ENCODE peak calls at places on chromosomes 16 and 17, in seven cellular contexts. One of them, this sample, is unnamed.

GRCh38 chr16:70770968-70771552 is 29.9 kb downstream of the VAC14 start:
- DNase-seq in astrocyte of the cerebellum: no peak
- DNase-seq in mesothelial cell of epicardium: peak
- DNase-seq in foreskin fibroblast: peak
- DNase-seq in RWPE1: peak
- DNase-seq in lower lobe of right lung: no peak
- DNase-seq in mucosa of descending colon: no peak
- DNase-seq in this sample: no peak

GRCh38 chr17:12362853-12363252 is 302.8 kb upstream of the MYOCD start:
- DNase-seq in astrocyte of the cerebellum: no peak
- DNase-seq in mesothelial cell of epicardium: no peak
- DNase-seq in foreskin fibroblast: no peak
- DNase-seq in RWPE1: no peak
- DNase-seq in lower lobe of right lung: no peak
- DNase-seq in mucosa of descending colon: no peak
- DNase-seq in this sample: no peak

GRCh38 chr17:879546-879945 is 97.4 kb downstream of the MRM3 start:
- DNase-seq in astrocyte of the cerebellum: peak
- DNase-seq in mesothelial cell of epicardium: peak
- DNase-seq in foreskin fibroblast: peak
- DNase-seq in RWPE1: peak
- DNase-seq in lower lobe of right lung: peak
- DNase-seq in mucosa of descending colon: peak
- DNase-seq in this sample: no peak

GRCh38 chr16:77273815-77274214 is 74.6 kb downstream of the SYCE1L start:
- DNase-seq in astrocyte of the cerebellum: peak
- DNase-seq in mesothelial cell of epicardium: no peak
- DNase-seq in foreskin fibroblast: no peak
- DNase-seq in RWPE1: no peak
- DNase-seq in lower lobe of right lung: no peak
- DNase-seq in mucosa of descending colon: no peak
- DNase-seq in this sample: no peak

GRCh38 chr17:13638855-13639458 is 37.2 kb upstream of the HS3ST3A1 start:
- DNase-seq in astrocyte of the cerebellum: peak
- DNase-seq in mesothelial cell of epicardium: no peak
- DNase-seq in foreskin fibroblast: peak
- DNase-seq in RWPE1: no peak
- DNase-seq in lower lobe of right lung: no peak
- DNase-seq in mucosa of descending colon: no peak
- DNase-seq in this sample: no peak

GRCh38 chr17:44197980-44198720 is 1.5 kb downstream of the ATXN7L3 start:
- DNase-seq in astrocyte of the cerebellum: no peak
- DNase-seq in mesothelial cell of epicardium: no peak
- DNase-seq in foreskin fibroblast: peak
- DNase-seq in RWPE1: peak
- DNase-seq in lower lobe of right lung: no peak
- DNase-seq in mucosa of descending colon: peak
- DNase-seq in this sample: no peak

GRCh38 chr16:49027420-49027819 is 254.2 kb downstream of the CBLN1 start:
- DNase-seq in astrocyte of the cerebellum: no peak
- DNase-seq in mesothelial cell of epicardium: no peak
- DNase-seq in foreskin fibroblast: no peak
- DNase-seq in RWPE1: no peak
- DNase-seq in lower lobe of right lung: no peak
- DNase-seq in mucosa of descending colon: no peak
- DNase-seq in this sample: no peak

GRCh38 chr17:64240261-64240740 is 22.8 kb downstream of the TEX2 start:
- DNase-seq in astrocyte of the cerebellum: no peak
- DNase-seq in mesothelial cell of epicardium: no peak
- DNase-seq in foreskin fibroblast: no peak
- DNase-seq in RWPE1: no peak
- DNase-seq in lower lobe of right lung: no peak
- DNase-seq in mucosa of descending colon: no peak
- DNase-seq in this sample: peak

GRCh38 chr16:21599994-21600773 is 807 bp downstream of the METTL9 start:
- DNase-seq in astrocyte of the cerebellum: no peak
- DNase-seq in mesothelial cell of epicardium: no peak
- DNase-seq in foreskin fibroblast: peak
- DNase-seq in RWPE1: peak
- DNase-seq in lower lobe of right lung: peak
- DNase-seq in mucosa of descending colon: no peak
- DNase-seq in this sample: no peak

GRCh38 chr17:76791053-76791980 is 53.4 kb downstream of the MFSD11 start:
- DNase-seq in astrocyte of the cerebellum: peak
- DNase-seq in mesothelial cell of epicardium: no peak
- DNase-seq in foreskin fibroblast: peak
- DNase-seq in RWPE1: peak
- DNase-seq in lower lobe of right lung: no peak
- DNase-seq in mucosa of descending colon: peak
- DNase-seq in this sample: no peak

GRCh38 chr17:47232465-47232864 is 21.2 kb upstream of the ITGB3 start:
- DNase-seq in astrocyte of the cerebellum: no peak
- DNase-seq in mesothelial cell of epicardium: no peak
- DNase-seq in foreskin fibroblast: no peak
- DNase-seq in RWPE1: no peak
- DNase-seq in lower lobe of right lung: no peak
- DNase-seq in mucosa of descending colon: no peak
- DNase-seq in this sample: no peak

GRCh38 chr17:53627511-53627910 is 195.2 kb upstream of the KIF2B start:
- DNase-seq in astrocyte of the cerebellum: no peak
- DNase-seq in mesothelial cell of epicardium: no peak
- DNase-seq in foreskin fibroblast: peak
- DNase-seq in RWPE1: peak
- DNase-seq in lower lobe of right lung: no peak
- DNase-seq in mucosa of descending colon: no peak
- DNase-seq in this sample: no peak

GRCh38 chr16:81937305-81938038 is 73.8 kb downstream of the SDR42E1 start:
- DNase-seq in astrocyte of the cerebellum: no peak
- DNase-seq in mesothelial cell of epicardium: no peak
- DNase-seq in foreskin fibroblast: peak
- DNase-seq in RWPE1: no peak
- DNase-seq in lower lobe of right lung: no peak
- DNase-seq in mucosa of descending colon: no peak
- DNase-seq in this sample: no peak

GRCh38 chr17:36602924-36603384 is 1.6 kb downstream of the MRM1 start:
- DNase-seq in astrocyte of the cerebellum: peak
- DNase-seq in mesothelial cell of epicardium: no peak
- DNase-seq in foreskin fibroblast: peak
- DNase-seq in RWPE1: peak
- DNase-seq in lower lobe of right lung: peak
- DNase-seq in mucosa of descending colon: no peak
- DNase-seq in this sample: peak

GRCh38 chr16:27311897-27312303 is 1.9 kb upstream of the IL4R start:
- DNase-seq in astrocyte of the cerebellum: no peak
- DNase-seq in mesothelial cell of epicardium: no peak
- DNase-seq in foreskin fibroblast: no peak
- DNase-seq in RWPE1: no peak
- DNase-seq in lower lobe of right lung: no peak
- DNase-seq in mucosa of descending colon: no peak
- DNase-seq in this sample: no peak

GRCh38 chr17:76614912-76615617 is 28.5 kb downstream of the ST6GALNAC1 start:
- DNase-seq in astrocyte of the cerebellum: no peak
- DNase-seq in mesothelial cell of epicardium: no peak
- DNase-seq in foreskin fibroblast: no peak
- DNase-seq in RWPE1: no peak
- DNase-seq in lower lobe of right lung: no peak
- DNase-seq in mucosa of descending colon: no peak
- DNase-seq in this sample: no peak

GRCh38 chr17:4968166-4968915 is 724 bp upstream of the SPAG7 start:
- DNase-seq in astrocyte of the cerebellum: no peak
- DNase-seq in mesothelial cell of epicardium: no peak
- DNase-seq in foreskin fibroblast: no peak
- DNase-seq in RWPE1: no peak
- DNase-seq in lower lobe of right lung: no peak
- DNase-seq in mucosa of descending colon: peak
- DNase-seq in this sample: no peak

GRCh38 chr17:77877019-77877418 is 81.5 kb upstream of the TNRC6C start:
- DNase-seq in astrocyte of the cerebellum: no peak
- DNase-seq in mesothelial cell of epicardium: no peak
- DNase-seq in foreskin fibroblast: no peak
- DNase-seq in RWPE1: no peak
- DNase-seq in lower lobe of right lung: no peak
- DNase-seq in mucosa of descending colon: no peak
- DNase-seq in this sample: no peak

GRCh38 chr16:2698103-2698870 is 16.0 kb downstream of the KCTD5 start:
- DNase-seq in astrocyte of the cerebellum: no peak
- DNase-seq in mesothelial cell of epicardium: no peak
- DNase-seq in foreskin fibroblast: no peak
- DNase-seq in RWPE1: no peak
- DNase-seq in lower lobe of right lung: no peak
- DNase-seq in mucosa of descending colon: no peak
- DNase-seq in this sample: no peak

GRCh38 chr17:43958953-43959352 is 5.2 kb upstream of the PYY start:
- DNase-seq in astrocyte of the cerebellum: no peak
- DNase-seq in mesothelial cell of epicardium: no peak
- DNase-seq in foreskin fibroblast: peak
- DNase-seq in RWPE1: no peak
- DNase-seq in lower lobe of right lung: no peak
- DNase-seq in mucosa of descending colon: no peak
- DNase-seq in this sample: no peak

GRCh38 chr16:85812031-85812807 is 12.7 kb downstream of the COX4I1 start:
- DNase-seq in astrocyte of the cerebellum: no peak
- DNase-seq in mesothelial cell of epicardium: no peak
- DNase-seq in foreskin fibroblast: peak
- DNase-seq in RWPE1: no peak
- DNase-seq in lower lobe of right lung: peak
- DNase-seq in mucosa of descending colon: no peak
- DNase-seq in this sample: no peak

GRCh38 chr16:8634991-8635736 is 13.7 kb downstream of the METTL22 start:
- DNase-seq in astrocyte of the cerebellum: no peak
- DNase-seq in mesothelial cell of epicardium: no peak
- DNase-seq in foreskin fibroblast: peak
- DNase-seq in RWPE1: no peak
- DNase-seq in lower lobe of right lung: no peak
- DNase-seq in mucosa of descending colon: no peak
- DNase-seq in this sample: no peak
- TF ChIP-seq CTCF in astrocyte of the cerebellum: peak
- TF ChIP-seq CTCF in mesothelial cell of epicardium: no peak
- TF ChIP-seq CTCF in foreskin fibroblast: peak
- TF ChIP-seq CTCF in RWPE1: no peak
- TF ChIP-seq CTCF in lower lobe of right lung: no peak
- TF ChIP-seq CTCF in mucosa of descending colon: no peak
- TF ChIP-seq CTCF in this sample: peak

GRCh38 chr16:50819706-50820105 is 77.8 kb downstream of the CYLD start:
- DNase-seq in astrocyte of the cerebellum: no peak
- DNase-seq in mesothelial cell of epicardium: no peak
- DNase-seq in foreskin fibroblast: no peak
- DNase-seq in RWPE1: no peak
- DNase-seq in lower lobe of right lung: no peak
- DNase-seq in mucosa of descending colon: no peak
- DNase-seq in this sample: no peak

GRCh38 chr16:50820225-50820624 is 78.3 kb downstream of the CYLD start:
- DNase-seq in astrocyte of the cerebellum: no peak
- DNase-seq in mesothelial cell of epicardium: no peak
- DNase-seq in foreskin fibroblast: no peak
- DNase-seq in RWPE1: no peak
- DNase-seq in lower lobe of right lung: no peak
- DNase-seq in mucosa of descending colon: no peak
- DNase-seq in this sample: no peak

GRCh38 chr16:50822671-50823070 is 80.8 kb downstream of the CYLD start:
- DNase-seq in astrocyte of the cerebellum: no peak
- DNase-seq in mesothelial cell of epicardium: no peak
- DNase-seq in foreskin fibroblast: no peak
- DNase-seq in RWPE1: no peak
- DNase-seq in lower lobe of right lung: no peak
- DNase-seq in mucosa of descending colon: no peak
- DNase-seq in this sample: no peak

GRCh38 chr16:50818380-50818779 is 76.5 kb downstream of the CYLD start:
- DNase-seq in astrocyte of the cerebellum: no peak
- DNase-seq in mesothelial cell of epicardium: no peak
- DNase-seq in foreskin fibroblast: no peak
- DNase-seq in RWPE1: no peak
- DNase-seq in lower lobe of right lung: no peak
- DNase-seq in mucosa of descending colon: no peak
- DNase-seq in this sample: no peak

GRCh38 chr16:50821586-50821985 is 79.7 kb downstream of the CYLD start:
- DNase-seq in astrocyte of the cerebellum: no peak
- DNase-seq in mesothelial cell of epicardium: no peak
- DNase-seq in foreskin fibroblast: no peak
- DNase-seq in RWPE1: no peak
- DNase-seq in lower lobe of right lung: no peak
- DNase-seq in mucosa of descending colon: no peak
- DNase-seq in this sample: peak
- TF ChIP-seq CTCF in astrocyte of the cerebellum: no peak
- TF ChIP-seq CTCF in mesothelial cell of epicardium: no peak
- TF ChIP-seq CTCF in foreskin fibroblast: peak
- TF ChIP-seq CTCF in RWPE1: no peak
- TF ChIP-seq CTCF in lower lobe of right lung: no peak
- TF ChIP-seq CTCF in mucosa of descending colon: no peak
- TF ChIP-seq CTCF in this sample: peak

GRCh38 chr16:30728904-30729672 is 19.1 kb upstream of the PHKG2 start:
- DNase-seq in astrocyte of the cerebellum: no peak
- DNase-seq in mesothelial cell of epicardium: no peak
- DNase-seq in foreskin fibroblast: no peak
- DNase-seq in RWPE1: no peak
- DNase-seq in lower lobe of right lung: no peak
- DNase-seq in mucosa of descending colon: peak
- DNase-seq in this sample: no peak
- TF ChIP-seq CTCF in astrocyte of the cerebellum: no peak
- TF ChIP-seq CTCF in mesothelial cell of epicardium: no peak
- TF ChIP-seq CTCF in foreskin fibroblast: no peak
- TF ChIP-seq CTCF in RWPE1: no peak
- TF ChIP-seq CTCF in lower lobe of right lung: no peak
- TF ChIP-seq CTCF in mucosa of descending colon: no peak
- TF ChIP-seq CTCF in this sample: no peak

GRCh38 chr16:54204756-54205155 is 81.8 kb downstream of the IRX3 start:
- DNase-seq in astrocyte of the cerebellum: no peak
- DNase-seq in mesothelial cell of epicardium: no peak
- DNase-seq in foreskin fibroblast: no peak
- DNase-seq in RWPE1: no peak
- DNase-seq in lower lobe of right lung: no peak
- DNase-seq in mucosa of descending colon: no peak
- DNase-seq in this sample: no peak

GRCh38 chr16:54203851-54204505 is 82.6 kb downstream of the IRX3 start:
- DNase-seq in astrocyte of the cerebellum: no peak
- DNase-seq in mesothelial cell of epicardium: no peak
- DNase-seq in foreskin fibroblast: no peak
- DNase-seq in RWPE1: no peak
- DNase-seq in lower lobe of right lung: no peak
- DNase-seq in mucosa of descending colon: no peak
- DNase-seq in this sample: no peak

GRCh38 chr16:54201200-54201599 is 85.4 kb downstream of the IRX3 start:
- DNase-seq in astrocyte of the cerebellum: no peak
- DNase-seq in mesothelial cell of epicardium: no peak
- DNase-seq in foreskin fibroblast: no peak
- DNase-seq in RWPE1: no peak
- DNase-seq in lower lobe of right lung: no peak
- DNase-seq in mucosa of descending colon: no peak
- DNase-seq in this sample: no peak

GRCh38 chr16:54200161-54200534 is 86.4 kb downstream of the IRX3 start:
- DNase-seq in astrocyte of the cerebellum: no peak
- DNase-seq in mesothelial cell of epicardium: no peak
- DNase-seq in foreskin fibroblast: no peak
- DNase-seq in RWPE1: no peak
- DNase-seq in lower lobe of right lung: no peak
- DNase-seq in mucosa of descending colon: no peak
- DNase-seq in this sample: no peak

GRCh38 chr16:54203384-54203783 is 83.2 kb downstream of the IRX3 start:
- DNase-seq in astrocyte of the cerebellum: no peak
- DNase-seq in mesothelial cell of epicardium: no peak
- DNase-seq in foreskin fibroblast: no peak
- DNase-seq in RWPE1: no peak
- DNase-seq in lower lobe of right lung: no peak
- DNase-seq in mucosa of descending colon: no peak
- DNase-seq in this sample: no peak
- TF ChIP-seq CTCF in astrocyte of the cerebellum: no peak
- TF ChIP-seq CTCF in mesothelial cell of epicardium: no peak
- TF ChIP-seq CTCF in foreskin fibroblast: no peak
- TF ChIP-seq CTCF in RWPE1: no peak
- TF ChIP-seq CTCF in lower lobe of right lung: no peak
- TF ChIP-seq CTCF in mucosa of descending colon: no peak
- TF ChIP-seq CTCF in this sample: no peak

GRCh38 chr16:50547340-50547865 is 793 bp upstream of the NKD1 start:
- DNase-seq in astrocyte of the cerebellum: no peak
- DNase-seq in mesothelial cell of epicardium: no peak
- DNase-seq in foreskin fibroblast: no peak
- DNase-seq in RWPE1: no peak
- DNase-seq in lower lobe of right lung: peak
- DNase-seq in mucosa of descending colon: peak
- DNase-seq in this sample: no peak
- TF ChIP-seq CTCF in astrocyte of the cerebellum: peak
- TF ChIP-seq CTCF in mesothelial cell of epicardium: no peak
- TF ChIP-seq CTCF in foreskin fibroblast: no peak
- TF ChIP-seq CTCF in RWPE1: peak
- TF ChIP-seq CTCF in lower lobe of right lung: peak
- TF ChIP-seq CTCF in mucosa of descending colon: no peak
- TF ChIP-seq CTCF in this sample: peak

This sample was measured in HFF-Myc.